ENCODE peak calls at places on chromosomes 12 and 14, in ten cellular contexts. One of them, this sample, is unnamed. For H3K9me3, the result is how much of the 10 kb centered on the place peaks cover.

GRCh38 chr14:68042591-68043210 is 223.1 kb downstream of the RAD51B start:
- DNase-seq in A673: no peak
- DNase-seq in H9: no peak
- DNase-seq in IMR-90: no peak
- DNase-seq in CD8-positive, alpha-beta T cell: no peak
- DNase-seq in breast epithelium: no peak
- DNase-seq in SJSA1: peak
- DNase-seq in fibroblast of lung: peak
- DNase-seq in pancreas: no peak
- DNase-seq in lung: no peak
- DNase-seq in this sample: no peak

GRCh38 chr14:26394114-26394855 is 203.5 kb downstream of the NOVA1 start:
- DNase-seq in lung: no peak
- DNase-seq in pancreas: no peak
- DNase-seq in IMR-90: peak
- DNase-seq in fibroblast of lung: peak
- DNase-seq in SJSA1: no peak
- DNase-seq in H9: peak
- DNase-seq in breast epithelium: no peak
- DNase-seq in A673: peak
- DNase-seq in CD8-positive, alpha-beta T cell: no peak
- DNase-seq in this sample: no peak

GRCh38 chr12:6307521-6307920 is 3.0 kb upstream of the PLEKHG6 start:
- DNase-seq in CD8-positive, alpha-beta T cell: no peak
- DNase-seq in pancreas: no peak
- DNase-seq in lung: no peak
- DNase-seq in SJSA1: no peak
- DNase-seq in H9: no peak
- DNase-seq in fibroblast of lung: no peak
- DNase-seq in breast epithelium: no peak
- DNase-seq in IMR-90: no peak
- DNase-seq in A673: no peak
- DNase-seq in this sample: no peak

GRCh38 chr14:102592969-102593840 is 756 bp downstream of the RCOR1 start:
- DNase-seq in lung: peak
- DNase-seq in fibroblast of lung: peak
- DNase-seq in pancreas: peak
- DNase-seq in A673: peak
- DNase-seq in CD8-positive, alpha-beta T cell: peak
- DNase-seq in H9: no peak
- DNase-seq in SJSA1: peak
- DNase-seq in breast epithelium: peak
- DNase-seq in IMR-90: peak
- DNase-seq in this sample: peak

GRCh38 chr14:98477935-98478334 is 794.1 kb downstream of the BCL11B start:
- DNase-seq in lung: no peak
- DNase-seq in CD8-positive, alpha-beta T cell: no peak
- DNase-seq in pancreas: no peak
- DNase-seq in A673: no peak
- DNase-seq in SJSA1: no peak
- DNase-seq in IMR-90: no peak
- DNase-seq in H9: no peak
- DNase-seq in breast epithelium: no peak
- DNase-seq in fibroblast of lung: peak
- DNase-seq in this sample: no peak

GRCh38 chr12:64404470-64405446 is 566 bp downstream of the XPOT start:
- DNase-seq in pancreas: peak
- DNase-seq in fibroblast of lung: peak
- DNase-seq in CD8-positive, alpha-beta T cell: peak
- DNase-seq in breast epithelium: peak
- DNase-seq in IMR-90: peak
- DNase-seq in H9: peak
- DNase-seq in SJSA1: peak
- DNase-seq in A673: peak
- DNase-seq in lung: peak
- DNase-seq in this sample: peak

GRCh38 chr14:63881926-63882325 is 29.1 kb downstream of the SYNE2 start:
- DNase-seq in IMR-90: no peak
- DNase-seq in pancreas: no peak
- DNase-seq in CD8-positive, alpha-beta T cell: no peak
- DNase-seq in breast epithelium: no peak
- DNase-seq in fibroblast of lung: no peak
- DNase-seq in SJSA1: no peak
- DNase-seq in A673: no peak
- DNase-seq in H9: no peak
- DNase-seq in lung: no peak
- DNase-seq in this sample: no peak

GRCh38 chr12:28699029-28699428 is 450.0 kb upstream of the FAR2 start:
- DNase-seq in IMR-90: no peak
- DNase-seq in lung: no peak
- DNase-seq in SJSA1: no peak
- DNase-seq in pancreas: no peak
- DNase-seq in fibroblast of lung: no peak
- DNase-seq in A673: no peak
- DNase-seq in CD8-positive, alpha-beta T cell: no peak
- DNase-seq in H9: no peak
- DNase-seq in breast epithelium: no peak
- DNase-seq in this sample: no peak

DNA sequence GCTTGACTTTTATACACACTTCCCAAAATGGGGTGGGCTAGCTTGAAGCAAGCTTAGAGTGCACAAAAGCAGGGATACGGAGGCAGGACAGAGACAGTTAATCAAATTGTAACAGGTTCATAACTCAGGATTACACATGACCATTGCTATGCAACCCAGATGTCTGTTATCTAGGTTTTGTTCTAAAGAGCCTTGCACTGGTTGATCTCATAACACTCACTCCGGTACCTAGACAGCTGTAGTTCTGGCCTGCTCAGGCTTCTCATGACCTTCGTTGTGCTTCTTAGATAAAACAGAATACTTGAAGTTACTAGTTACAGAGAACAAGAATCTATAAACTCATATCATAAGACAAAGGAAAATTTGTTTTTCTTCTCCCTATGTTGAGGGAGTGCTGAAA is 983.4 kb downstream of the TMEM121 start:
- DNase-seq in SJSA1: no peak
- DNase-seq in IMR-90: no peak
- DNase-seq in fibroblast of lung: no peak
- DNase-seq in breast epithelium: no peak
- DNase-seq in A673: no peak
- DNase-seq in lung: no peak
- DNase-seq in pancreas: no peak
- DNase-seq in CD8-positive, alpha-beta T cell: no peak
- DNase-seq in H9: no peak
- DNase-seq in this sample: no peak
- H3K9me3 ChIP-seq in SJSA1: under half
- H3K9me3 ChIP-seq in IMR-90: under half
- H3K9me3 ChIP-seq in fibroblast of lung: under half
- H3K9me3 ChIP-seq in breast epithelium: under half
- H3K9me3 ChIP-seq in A673: under half
- H3K9me3 ChIP-seq in lung: under half
- H3K9me3 ChIP-seq in pancreas: under half
- H3K9me3 ChIP-seq in CD8-positive, alpha-beta T cell: under half
- H3K9me3 ChIP-seq in H9: half or more
- H3K9me3 ChIP-seq in this sample: under half

DNA sequence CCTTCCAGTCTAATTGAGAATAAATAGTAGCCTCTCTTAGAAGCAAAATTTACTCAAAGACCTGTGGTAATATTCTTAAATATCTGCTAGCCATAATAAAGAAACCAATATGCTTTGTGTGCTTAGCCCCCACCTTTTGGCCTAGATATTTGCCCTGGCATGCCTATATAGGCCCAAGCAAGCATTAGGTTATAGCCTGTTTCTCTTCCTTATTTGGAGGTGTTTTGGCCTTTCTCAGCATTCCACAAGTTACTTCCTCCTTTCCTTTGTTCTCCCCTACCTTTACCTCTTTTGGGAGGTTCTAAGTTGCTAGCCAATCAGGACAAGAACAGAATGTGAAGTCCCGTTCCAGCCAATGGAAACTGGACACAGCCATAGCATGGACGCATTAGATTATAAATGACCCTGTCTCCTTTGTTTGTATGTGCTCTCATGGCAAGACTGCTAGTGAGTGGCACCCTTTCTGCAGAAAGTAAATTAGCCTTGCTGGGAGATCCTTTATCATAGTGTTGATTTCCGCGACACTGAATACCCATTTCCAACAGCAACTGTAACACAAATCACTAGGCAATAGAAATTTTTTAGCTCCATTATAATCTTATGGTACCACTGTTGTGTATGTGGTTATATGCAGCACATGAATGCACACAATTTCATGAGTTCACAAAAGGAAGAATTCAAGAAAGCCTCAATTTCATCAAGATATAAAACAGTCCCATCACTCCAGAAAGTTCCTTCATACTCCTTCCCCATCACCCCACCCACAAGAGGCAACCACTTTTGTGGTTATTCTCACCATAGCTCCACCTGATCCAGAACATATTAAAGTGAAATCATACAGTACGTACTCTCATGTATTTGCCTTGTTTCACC is 37.6 kb downstream of the CEP83 start:
- DNase-seq in A673: no peak
- DNase-seq in pancreas: no peak
- DNase-seq in H9: no peak
- DNase-seq in fibroblast of lung: no peak
- DNase-seq in SJSA1: no peak
- DNase-seq in breast epithelium: no peak
- DNase-seq in IMR-90: no peak
- DNase-seq in lung: no peak
- DNase-seq in CD8-positive, alpha-beta T cell: no peak
- DNase-seq in this sample: no peak
- H3K9me3 ChIP-seq in A673: under half
- H3K9me3 ChIP-seq in pancreas: under half
- H3K9me3 ChIP-seq in H9: under half
- H3K9me3 ChIP-seq in fibroblast of lung: under half
- H3K9me3 ChIP-seq in SJSA1: under half
- H3K9me3 ChIP-seq in breast epithelium: under half
- H3K9me3 ChIP-seq in IMR-90: under half
- H3K9me3 ChIP-seq in lung: under half
- H3K9me3 ChIP-seq in CD8-positive, alpha-beta T cell: under half
- H3K9me3 ChIP-seq in this sample: under half

GRCh38 chr12:73418541-73418940 is 1119.1 kb upstream of the ATXN7L3B start:
- DNase-seq in fibroblast of lung: no peak
- DNase-seq in SJSA1: no peak
- DNase-seq in IMR-90: no peak
- DNase-seq in CD8-positive, alpha-beta T cell: no peak
- DNase-seq in A673: no peak
- DNase-seq in breast epithelium: no peak
- DNase-seq in pancreas: no peak
- DNase-seq in lung: no peak
- DNase-seq in H9: no peak
- DNase-seq in this sample: no peak

GRCh38 chr12:73413051-73413450 is 1124.6 kb upstream of the ATXN7L3B start:
- DNase-seq in H9: no peak
- DNase-seq in SJSA1: no peak
- DNase-seq in lung: no peak
- DNase-seq in breast epithelium: no peak
- DNase-seq in A673: no peak
- DNase-seq in fibroblast of lung: no peak
- DNase-seq in pancreas: no peak
- DNase-seq in CD8-positive, alpha-beta T cell: no peak
- DNase-seq in IMR-90: no peak
- DNase-seq in this sample: no peak

DNA sequence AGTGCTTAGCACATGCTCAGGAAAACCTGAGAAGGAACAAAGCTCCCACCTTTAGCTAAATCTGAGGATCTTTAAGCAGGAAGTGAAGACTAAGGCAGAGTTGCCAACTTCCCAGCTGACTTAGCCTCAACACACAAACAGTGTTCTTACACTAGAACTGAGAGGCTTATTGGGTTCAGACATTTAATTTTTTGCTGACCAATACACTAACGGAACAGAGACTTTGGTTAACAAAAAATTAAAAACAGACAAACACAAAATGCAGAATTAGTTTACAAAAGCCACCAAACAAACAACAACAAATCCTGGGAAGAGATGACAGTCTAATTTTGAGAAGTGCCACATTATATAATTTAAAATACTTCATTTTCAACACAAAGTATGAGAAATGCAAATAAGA is 1123.7 kb upstream of the ATXN7L3B start:
- DNase-seq in IMR-90: no peak
- DNase-seq in breast epithelium: no peak
- DNase-seq in lung: no peak
- DNase-seq in SJSA1: no peak
- DNase-seq in fibroblast of lung: no peak
- DNase-seq in H9: no peak
- DNase-seq in CD8-positive, alpha-beta T cell: no peak
- DNase-seq in pancreas: no peak
- DNase-seq in A673: no peak
- DNase-seq in this sample: no peak
- H3K9me3 ChIP-seq in IMR-90: under half
- H3K9me3 ChIP-seq in breast epithelium: under half
- H3K9me3 ChIP-seq in lung: under half
- H3K9me3 ChIP-seq in SJSA1: under half
- H3K9me3 ChIP-seq in fibroblast of lung: under half
- H3K9me3 ChIP-seq in H9: under half
- H3K9me3 ChIP-seq in CD8-positive, alpha-beta T cell: under half
- H3K9me3 ChIP-seq in pancreas: under half
- H3K9me3 ChIP-seq in A673: under half
- H3K9me3 ChIP-seq in this sample: under half

GRCh38 chr14:104304451-104305351 is 166.3 kb downstream of the KIF26A start:
- DNase-seq in CD8-positive, alpha-beta T cell: no peak
- DNase-seq in IMR-90: no peak
- DNase-seq in breast epithelium: no peak
- DNase-seq in pancreas: no peak
- DNase-seq in fibroblast of lung: no peak
- DNase-seq in lung: no peak
- DNase-seq in H9: no peak
- DNase-seq in SJSA1: no peak
- DNase-seq in A673: no peak
- DNase-seq in this sample: no peak

GRCh38 chr14:104303705-104304425 is 165.5 kb downstream of the KIF26A start:
- DNase-seq in pancreas: no peak
- DNase-seq in IMR-90: no peak
- DNase-seq in breast epithelium: no peak
- DNase-seq in SJSA1: no peak
- DNase-seq in H9: no peak
- DNase-seq in A673: no peak
- DNase-seq in lung: no peak
- DNase-seq in CD8-positive, alpha-beta T cell: no peak
- DNase-seq in fibroblast of lung: no peak
- DNase-seq in this sample: no peak

GRCh38 chr14:104299993-104300761 is 161.8 kb downstream of the KIF26A start:
- DNase-seq in breast epithelium: no peak
- DNase-seq in H9: no peak
- DNase-seq in pancreas: no peak
- DNase-seq in CD8-positive, alpha-beta T cell: no peak
- DNase-seq in SJSA1: no peak
- DNase-seq in A673: no peak
- DNase-seq in lung: no peak
- DNase-seq in fibroblast of lung: no peak
- DNase-seq in IMR-90: no peak
- DNase-seq in this sample: no peak

GRCh38 chr14:104301731-104302460 is 163.5 kb downstream of the KIF26A start:
- DNase-seq in lung: no peak
- DNase-seq in A673: no peak
- DNase-seq in breast epithelium: no peak
- DNase-seq in SJSA1: no peak
- DNase-seq in fibroblast of lung: no peak
- DNase-seq in H9: no peak
- DNase-seq in pancreas: no peak
- DNase-seq in CD8-positive, alpha-beta T cell: no peak
- DNase-seq in IMR-90: no peak
- DNase-seq in this sample: no peak

DNA sequence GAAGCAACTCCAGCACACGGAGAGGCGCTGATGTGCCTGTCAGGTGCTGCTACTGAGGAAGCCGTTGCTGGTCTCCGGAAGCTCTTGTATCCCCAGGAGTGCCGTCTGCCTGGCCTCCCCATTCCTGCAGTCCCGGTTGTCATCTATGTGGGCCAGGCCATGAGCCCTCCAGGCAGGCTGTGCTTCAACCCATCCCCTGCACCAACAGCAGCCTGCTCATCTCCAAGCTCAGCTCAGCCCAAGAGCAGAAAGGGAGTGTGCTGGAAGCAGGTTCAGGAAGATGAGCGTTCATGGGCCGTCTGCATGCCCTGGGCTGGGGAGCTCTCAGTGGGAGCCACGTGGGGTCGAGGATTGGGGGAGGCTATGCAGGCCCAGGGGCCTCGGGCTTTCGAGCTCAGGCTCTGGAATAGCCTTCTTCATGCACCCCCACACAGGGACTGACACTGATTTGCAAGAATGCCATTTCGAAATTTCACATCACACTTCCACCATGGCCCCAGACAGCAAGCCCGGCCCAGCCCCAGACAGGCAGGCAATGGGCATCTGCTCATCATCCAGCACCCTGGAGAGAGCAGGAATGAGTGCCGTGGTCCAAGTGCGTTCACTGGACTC is 164.5 kb downstream of the KIF26A start:
- DNase-seq in pancreas: no peak
- DNase-seq in CD8-positive, alpha-beta T cell: no peak
- DNase-seq in breast epithelium: no peak
- DNase-seq in SJSA1: no peak
- DNase-seq in lung: no peak
- DNase-seq in IMR-90: no peak
- DNase-seq in A673: no peak
- DNase-seq in H9: no peak
- DNase-seq in fibroblast of lung: no peak
- DNase-seq in this sample: no peak
- H3K9me3 ChIP-seq in pancreas: under half
- H3K9me3 ChIP-seq in CD8-positive, alpha-beta T cell: under half
- H3K9me3 ChIP-seq in breast epithelium: under half
- H3K9me3 ChIP-seq in SJSA1: under half
- H3K9me3 ChIP-seq in lung: under half
- H3K9me3 ChIP-seq in IMR-90: half or more
- H3K9me3 ChIP-seq in A673: under half
- H3K9me3 ChIP-seq in H9: under half
- H3K9me3 ChIP-seq in fibroblast of lung: under half
- H3K9me3 ChIP-seq in this sample: under half